ENCODE peak calls at places on chromosomes 2 and 18, in six cellular contexts. M is H9, X is mesenchymal stem cell, U is H1, F is trophoblast cell, O is IMR-90. H is an unnamed sample.

GRCh38 chr2:232488097-232488711 is 570 bp upstream of the ECEL1 start:
- DNase-seq in F (no peak), U (peak; percentile 83), X (no peak), O (no peak), M (peak; percentile 80), H (no peak)

GRCh38 chr2:67574230-67574629 is 177.1 kb downstream of the ETAA1 start:
- DNase-seq in U (no peak), O (peak; percentile 88), X (peak; percentile 92), F (no peak), M (no peak), H (no peak)

GRCh38 chr2:63023444-63023843 is 27.2 kb upstream of the OTX1 start:
- DNase-seq in X (peak; percentile 59), M (peak; percentile 62), F (peak; percentile 42), O (peak; percentile 40), U (no peak), H (no peak)

GRCh38 chr2:69952336-69953115 is 8.9 kb downstream of the ASPRV1 start:
- DNase-seq in M (no peak), F (no peak), X (no peak), O (no peak), U (no peak), H (no peak)

GRCh38 chr2:199459286-199460100 is 1.8 kb upstream of the SATB2 start:
- DNase-seq in U (peak; percentile 92), F (peak; percentile 97), M (peak; percentile 94), O (peak; percentile 95), X (peak; percentile 97), H (peak; percentile 95)

GRCh38 chr2:19109521-19109920 is 248.9 kb downstream of the OSR1 start:
- DNase-seq in X (no peak), F (no peak), U (no peak), O (no peak), M (no peak), H (no peak)

GRCh38 chr2:62724886-62725711 is 19.6 kb downstream of the EHBP1 start:
- DNase-seq in X (no peak), F (no peak), U (peak; percentile 72), O (no peak), M (peak; percentile 71), H (no peak)

GRCh38 chr2:206526416-206526815 is 83.1 kb downstream of the ADAM23 start:
- DNase-seq in F (no peak), O (no peak), U (no peak), M (no peak), X (no peak), H (no peak)

GRCh38 chr2:166031054-166031453 is 77.5 kb upstream of the TTC21B start:
- DNase-seq in X (no peak), M (no peak), F (no peak), O (peak; percentile 4), U (no peak), H (no peak)

GRCh38 chr2:233811732-233812131 is 33.6 kb downstream of the MROH2A start:
- DNase-seq in U (no peak), F (no peak), X (no peak), M (no peak), O (no peak), H (no peak)

GRCh38 chr2:206443735-206444527 is 599 bp downstream of the ADAM23 start:
- DNase-seq in F (peak; percentile 43), U (peak; percentile 66), O (peak; percentile 22), M (peak; percentile 51), X (peak; percentile 45), H (peak; percentile 18)

GRCh38 chr2:145047554-145047953 is 527.6 kb upstream of the ZEB2 start:
- DNase-seq in X (no peak), O (no peak), U (no peak), M (no peak), F (no peak), H (no peak)

GRCh38 chr2:85770369-85770768 is 16.6 kb downstream of the ATOH8 start:
- DNase-seq in O (peak; percentile 66), F (peak; percentile 26), U (no peak), M (no peak), X (peak; percentile 48), H (no peak)

GRCh38 chr2:23926750-23927627 is at the start of gene ATAD2B:
- DNase-seq in F (peak; percentile 98), M (peak; percentile 95), X (peak; percentile 95), O (peak; percentile 94), U (peak; percentile 97), H (peak; percentile 95)

GRCh38 chr18:64707052-64707451 is 558.2 kb upstream of the LINC00305 start:
- DNase-seq in O (no peak), F (no peak), X (no peak), M (no peak), U (no peak), H (no peak)

GRCh38 chr18:24089626-24090337 is 49.1 kb upstream of the CABYR start:
- DNase-seq in U (no peak), F (no peak), X (no peak), M (no peak), O (no peak), H (no peak)

GRCh38 chr2:219352448-219353023 is 20.0 kb upstream of the RESP18 start:
- DNase-seq in X (peak; percentile 70), O (peak; percentile 53), U (peak; percentile 94), F (peak; percentile 77), M (peak; percentile 76), H (peak; percentile 63)

GRCh38 chr2:218694405-218695145 is 16.1 kb upstream of the TTLL4 start:
- DNase-seq in M (no peak), F (no peak), O (peak; percentile 61), X (peak; percentile 15), U (no peak), H (peak; percentile 72)

GRCh38 chr2:121038831-121039230 is 246.2 kb downstream of the TFCP2L1 start:
- DNase-seq in O (no peak), X (no peak), F (no peak), M (peak; percentile 45), U (no peak), H (no peak)

GRCh38 chr18:9808190-9808529 is 77.6 kb upstream of the TXNDC2 start:
- DNase-seq in O (no peak), F (no peak), M (no peak), X (no peak), U (no peak), H (no peak)

GRCh38 chr2:7324706-7325105 is 407.5 kb downstream of the RNF144A start:
- DNase-seq in X (no peak), F (no peak), U (peak; percentile 51), M (peak; percentile 52), O (no peak), H (no peak)

GRCh38 chr2:36727586-36727985 is 31.1 kb downstream of the VIT start:
- DNase-seq in U (no peak), X (no peak), O (no peak), M (no peak), F (peak; percentile 75), H (no peak)

DNA sequence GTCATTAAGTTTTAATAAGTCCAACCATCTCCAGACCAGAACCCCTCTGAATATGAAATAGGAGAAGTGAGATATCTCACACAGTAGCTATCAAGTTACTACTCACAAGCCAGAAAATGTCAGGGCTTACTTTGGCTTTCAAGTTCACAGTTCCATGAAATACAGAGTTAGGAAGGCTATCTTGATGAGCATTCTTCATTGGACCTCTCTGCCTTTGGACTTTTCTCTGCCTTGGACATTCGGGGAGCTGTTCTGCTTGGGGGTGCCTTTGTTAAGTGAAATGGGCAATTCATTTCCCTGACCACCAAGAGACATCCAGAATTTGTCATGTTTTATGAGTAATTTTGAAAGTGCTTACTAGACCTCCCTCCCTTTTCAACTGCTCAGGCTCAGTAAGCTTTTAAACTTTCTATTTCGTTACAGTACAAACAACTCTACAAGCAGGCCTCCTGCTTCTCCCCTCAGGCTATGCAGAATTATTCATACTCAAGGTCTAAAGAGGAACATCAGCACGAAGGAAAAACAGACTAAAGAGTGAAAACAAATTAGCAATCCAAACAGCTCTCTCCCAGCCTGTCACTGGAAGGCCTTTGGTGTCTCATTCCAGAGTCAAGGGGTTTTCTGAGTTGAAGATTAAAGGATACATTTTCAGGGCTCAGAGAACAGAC is 95.3 kb downstream of the MREG start:
- DNase-seq in O (peak; percentile 65), F (peak; percentile 92), M (no peak), U (peak; percentile 35), X (peak; percentile 74), H (no peak)
- H2AK5ac ChIP-seq in O (peak overlapping the region; percentile 83), F (peak overlapping the region; percentile 82), M (no peak overlapping the region), U (no peak overlapping the region), X (no peak overlapping the region), H (no peak overlapping the region)

DNA sequence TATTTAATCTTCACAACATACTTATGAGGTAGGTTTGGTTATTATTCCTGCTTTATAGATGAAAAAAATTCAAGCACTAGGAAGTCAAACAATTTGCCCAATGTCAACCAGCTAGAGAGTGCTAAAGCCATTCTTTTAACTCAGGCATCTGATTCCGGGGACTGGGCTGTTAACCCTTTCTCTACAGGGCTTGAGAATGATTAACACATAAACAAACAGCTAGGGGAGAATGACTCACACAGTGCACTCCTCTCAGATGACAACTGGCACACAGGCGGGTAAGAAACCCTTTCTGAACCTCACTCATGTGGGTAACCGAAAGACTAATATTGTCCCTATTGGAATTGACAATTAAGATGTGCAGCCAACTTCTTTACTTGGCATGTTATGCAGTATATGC is 86.3 kb upstream of the FSHR start:
- DNase-seq in O (peak; percentile 33), M (no peak), X (peak; percentile 67), U (no peak), F (no peak), H (no peak)
- H3K14ac ChIP-seq in O (no peak overlapping the region), M (no peak overlapping the region), X (no peak overlapping the region), U (no peak overlapping the region), F (no peak overlapping the region), H (no peak overlapping the region)

GRCh38 chr2:240717681-240718581 is 26.3 kb downstream of the AQP12A start:
- DNase-seq in O (no peak), U (no peak), M (no peak), X (no peak), F (no peak), H (no peak)

GRCh38 chr2:240718896-240719490 is 27.3 kb downstream of the AQP12A start:
- DNase-seq in F (no peak), O (no peak), U (no peak), M (no peak), X (no peak), H (no peak)

GRCh38 chr2:240714747-240715725 is 23.4 kb downstream of the AQP12A start:
- DNase-seq in U (no peak), F (no peak), X (no peak), M (no peak), O (no peak), H (no peak)

GRCh38 chr2:240716130-240716798 is 24.6 kb downstream of the AQP12A start:
- DNase-seq in M (no peak), F (no peak), O (no peak), U (no peak), X (no peak), H (no peak)

GRCh38 chr2:240717181-240717641 is 25.5 kb downstream of the AQP12A start:
- DNase-seq in O (no peak), X (no peak), M (no peak), F (no peak), U (no peak), H (no peak)
- H3K27ac ChIP-seq in O (no peak overlapping the region), X (no peak overlapping the region), M (no peak overlapping the region), F (no peak overlapping the region), U (no peak overlapping the region), H (no peak overlapping the region)

DNA sequence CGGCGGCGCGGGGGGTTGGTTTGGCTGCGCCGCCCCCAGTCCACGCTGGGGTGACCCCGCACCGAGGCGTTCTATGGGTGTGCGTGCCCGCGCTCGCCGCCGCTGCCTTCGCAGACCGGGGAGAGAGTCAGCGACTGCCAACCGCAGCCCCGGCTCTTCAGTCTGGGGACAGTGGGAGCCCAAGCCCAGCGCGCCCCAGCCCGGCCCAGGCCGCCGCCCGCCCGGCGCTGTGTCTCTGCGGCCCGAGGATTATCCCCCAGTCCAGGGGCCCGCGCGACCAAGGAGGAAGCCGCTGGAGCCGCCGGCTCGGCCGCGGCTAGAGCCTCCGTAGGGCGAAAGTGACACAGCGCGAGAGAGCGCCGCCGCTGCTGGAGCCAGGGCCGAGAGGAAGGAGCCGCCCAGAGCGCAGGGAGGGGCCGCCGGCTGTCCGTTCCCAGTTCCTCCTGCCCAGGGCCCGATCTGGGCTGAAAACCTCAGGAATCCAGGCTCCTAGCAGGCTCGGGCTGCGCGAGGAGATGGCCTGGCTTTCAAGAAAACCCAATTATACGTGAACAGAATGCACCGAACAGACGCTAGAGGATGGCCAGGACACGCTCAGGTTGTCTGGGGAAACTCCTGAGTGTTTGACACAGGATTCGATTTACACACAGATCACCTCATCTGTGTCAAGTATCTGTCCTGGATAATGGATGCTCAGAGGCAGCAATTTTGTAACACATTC is 2.4 kb downstream of the CTIF start:
- DNase-seq in M (peak; percentile 66), O (peak; percentile 75), X (peak; percentile 85), U (peak; percentile 73), F (peak; percentile 86), H (peak; percentile 65)
- H2AK5ac ChIP-seq in M (no peak overlapping the region), O (peak overlapping the region; percentile 94), X (no peak overlapping the region), U (no peak overlapping the region), F (peak overlapping the region; percentile 26), H (peak overlapping the region; percentile 56)